ENCODE peak calls at places on chromosomes 16 and 17, in four cellular contexts. One of them, this sample, is unnamed.

GRCh38 chr16:70512456-70512855 is 10.9 kb downstream of the COG4 start:
- DNase-seq in GM23248: peak; percentile 78
- DNase-seq in mesendoderm: no peak
- DNase-seq in PC-9: no peak
- DNase-seq in this sample: no peak

GRCh38 chr16:71626018-71626857 is at the start of gene MARVELD3:
- DNase-seq in GM23248: peak; percentile 14
- DNase-seq in mesendoderm: peak; percentile 80
- DNase-seq in PC-9: peak; percentile 77
- DNase-seq in this sample: no peak

GRCh38 chr16:2239231-2239675 is 3.0 kb downstream of the DNASE1L2 start:
- DNase-seq in GM23248: peak; percentile 32
- DNase-seq in mesendoderm: no peak
- DNase-seq in PC-9: no peak
- DNase-seq in this sample: no peak

GRCh38 chr16:11624645-11625607 is 38.2 kb upstream of the LITAF start:
- DNase-seq in GM23248: peak; percentile 58
- DNase-seq in mesendoderm: no peak
- DNase-seq in PC-9: no peak
- DNase-seq in this sample: no peak

GRCh38 chr16:50585331-50585776 is 37.2 kb downstream of the NKD1 start:
- DNase-seq in GM23248: peak; percentile 15
- DNase-seq in mesendoderm: no peak
- DNase-seq in PC-9: no peak
- DNase-seq in this sample: no peak

GRCh38 chr16:11495066-11495407 is 91.7 kb downstream of the LITAF start:
- DNase-seq in GM23248: no peak
- DNase-seq in mesendoderm: no peak
- DNase-seq in PC-9: no peak
- DNase-seq in this sample: no peak

GRCh38 chr17:42989726-42990652 is 8.2 kb upstream of the RPL27 start:
- DNase-seq in GM23248: peak; percentile 86
- DNase-seq in mesendoderm: no peak
- DNase-seq in PC-9: peak; percentile 87
- DNase-seq in this sample: no peak

GRCh38 chr16:71526111-71526998 is at the start of gene CHST4:
- DNase-seq in GM23248: peak; percentile 77
- DNase-seq in mesendoderm: peak; percentile 99
- DNase-seq in PC-9: peak; percentile 94
- DNase-seq in this sample: peak; percentile 62

GRCh38 chr17:80123791-80124190 is 22.4 kb downstream of the GAA start:
- DNase-seq in GM23248: peak; percentile 64
- DNase-seq in mesendoderm: peak; percentile 35
- DNase-seq in PC-9: no peak
- DNase-seq in this sample: no peak

GRCh38 chr17:37813753-37814152 is 68.9 kb upstream of the HNF1B start:
- DNase-seq in GM23248: peak; percentile 56
- DNase-seq in mesendoderm: peak; percentile 77
- DNase-seq in PC-9: no peak
- DNase-seq in this sample: no peak

GRCh38 chr16:29760567-29761279 is 14.9 kb upstream of the C16orf54 start:
- DNase-seq in GM23248: no peak
- DNase-seq in mesendoderm: no peak
- DNase-seq in PC-9: no peak
- DNase-seq in this sample: no peak

GRCh38 chr17:56026894-56027293 is 126.4 kb upstream of the ANKFN1 start:
- DNase-seq in GM23248: no peak
- DNase-seq in mesendoderm: no peak
- DNase-seq in PC-9: no peak
- DNase-seq in this sample: no peak

GRCh38 chr17:49341356-49341755 is 20.7 kb downstream of the ZNF652 start:
- DNase-seq in GM23248: no peak
- DNase-seq in mesendoderm: no peak
- DNase-seq in PC-9: no peak
- DNase-seq in this sample: no peak

GRCh38 chr17:77959926-77960521 is 1.5 kb downstream of the TNRC6C start:
- DNase-seq in GM23248: no peak
- DNase-seq in mesendoderm: peak; percentile 51
- DNase-seq in PC-9: no peak
- DNase-seq in this sample: no peak

GRCh38 chr16:3612510-3613466 is 1.4 kb upstream of the SLX4 start:
- DNase-seq in GM23248: peak; percentile 26
- DNase-seq in mesendoderm: no peak
- DNase-seq in PC-9: no peak
- DNase-seq in this sample: peak; percentile 82

GRCh38 chr16:25501530-25502255 is 190.1 kb upstream of the HS3ST4 start:
- DNase-seq in GM23248: no peak
- DNase-seq in mesendoderm: peak; percentile 19
- DNase-seq in PC-9: no peak
- DNase-seq in this sample: peak; percentile 43

GRCh38 chr17:40793800-40794199 is 6.0 kb downstream of the KRT28 start:
- DNase-seq in GM23248: no peak
- DNase-seq in mesendoderm: no peak
- DNase-seq in PC-9: no peak
- DNase-seq in this sample: no peak

GRCh38 chr17:69883139-69883538 is 191.9 kb upstream of the KCNJ16 start:
- DNase-seq in GM23248: no peak
- DNase-seq in mesendoderm: no peak
- DNase-seq in PC-9: no peak
- DNase-seq in this sample: no peak

GRCh38 chr17:9124554-9124935 is 103.2 kb downstream of the NTN1 start:
- DNase-seq in GM23248: no peak
- DNase-seq in mesendoderm: no peak
- DNase-seq in PC-9: no peak
- DNase-seq in this sample: no peak

GRCh38 chr16:87956169-87956770 is 5.0 kb downstream of the BANP start:
- DNase-seq in GM23248: peak; percentile 54
- DNase-seq in mesendoderm: peak; percentile 16
- DNase-seq in PC-9: peak; percentile 32
- DNase-seq in this sample: no peak

GRCh38 chr17:27403480-27404005 is 52.7 kb upstream of the KSR1 start:
- DNase-seq in GM23248: no peak
- DNase-seq in mesendoderm: no peak
- DNase-seq in PC-9: no peak
- DNase-seq in this sample: no peak

GRCh38 chr17:44097110-44097810 is 26.2 kb downstream of the HDAC5 start:
- DNase-seq in GM23248: peak; percentile 81
- DNase-seq in mesendoderm: no peak
- DNase-seq in PC-9: peak; percentile 65
- DNase-seq in this sample: no peak

GRCh38 chr16:57069635-57070350 is 22.6 kb upstream of the CPNE2 start:
- DNase-seq in GM23248: no peak
- DNase-seq in mesendoderm: no peak
- DNase-seq in PC-9: no peak
- DNase-seq in this sample: no peak

GRCh38 chr17:38898812-38899348 is 26.5 kb upstream of the LASP1NB start:
- DNase-seq in GM23248: no peak
- DNase-seq in mesendoderm: no peak
- DNase-seq in PC-9: no peak
- DNase-seq in this sample: no peak

GRCh38 chr17:8964801-8965393 is 610 bp downstream of the PIK3R5 start:
- DNase-seq in GM23248: no peak
- DNase-seq in mesendoderm: no peak
- DNase-seq in PC-9: no peak
- DNase-seq in this sample: no peak

GRCh38 chr16:82658796-82659195 is 32.0 kb downstream of the CDH13 start:
- DNase-seq in GM23248: no peak
- DNase-seq in mesendoderm: no peak
- DNase-seq in PC-9: no peak
- DNase-seq in this sample: no peak

GRCh38 chr16:85722066-85722465 is 28.8 kb downstream of the C16orf74 start:
- DNase-seq in GM23248: no peak
- DNase-seq in mesendoderm: no peak
- DNase-seq in PC-9: peak; percentile 49
- DNase-seq in this sample: no peak

GRCh38 chr16:8565498-8565897 is 24.8 kb downstream of the TMEM114 start:
- DNase-seq in GM23248: no peak
- DNase-seq in mesendoderm: peak; percentile 69
- DNase-seq in PC-9: no peak
- DNase-seq in this sample: peak; percentile 45

GRCh38 chr17:21160401-21160800 is 33.6 kb downstream of the DHRS7B start:
- DNase-seq in GM23248: peak; percentile 60
- DNase-seq in mesendoderm: no peak
- DNase-seq in PC-9: no peak
- DNase-seq in this sample: no peak

GRCh38 chr16:88975511-88976061 is 1.4 kb downstream of the CBFA2T3 start:
- DNase-seq in GM23248: peak; percentile 18
- DNase-seq in mesendoderm: no peak
- DNase-seq in PC-9: no peak
- DNase-seq in this sample: no peak

GRCh38 chr16:64121473-64121872 is 1000.4 kb downstream of the CDH11 start:
- DNase-seq in GM23248: peak; percentile 68
- DNase-seq in mesendoderm: no peak
- DNase-seq in PC-9: no peak
- DNase-seq in this sample: no peak

GRCh38 chr17:48107137-48108055 is at the start of gene SNX11:
- DNase-seq in GM23248: peak; percentile 91
- DNase-seq in mesendoderm: peak; percentile 96
- DNase-seq in PC-9: peak; percentile 90
- DNase-seq in this sample: peak; percentile 94

GRCh38 chr16:83689385-83689831 is 118.4 kb upstream of the HSBP1 start:
- DNase-seq in GM23248: peak; percentile 95
- DNase-seq in mesendoderm: peak; percentile 58
- DNase-seq in PC-9: peak; percentile 53
- DNase-seq in this sample: no peak

GRCh38 chr16:84732674-84733352 is 33.0 kb downstream of the USP10 start:
- DNase-seq in GM23248: no peak
- DNase-seq in mesendoderm: no peak
- DNase-seq in PC-9: no peak
- DNase-seq in this sample: no peak

GRCh38 chr17:55642741-55643140 is 79.9 kb downstream of the TMEM100 start:
- DNase-seq in GM23248: no peak
- DNase-seq in mesendoderm: peak; percentile 52
- DNase-seq in PC-9: no peak
- DNase-seq in this sample: no peak

GRCh38 chr16:28309811-28310311 is 17.5 kb downstream of the SBK1 start:
- DNase-seq in GM23248: no peak
- DNase-seq in mesendoderm: no peak
- DNase-seq in PC-9: no peak
- DNase-seq in this sample: no peak

GRCh38 chr16:49928176-49928892 is 72.4 kb upstream of the ZNF423 start:
- DNase-seq in GM23248: no peak
- DNase-seq in mesendoderm: no peak
- DNase-seq in PC-9: no peak
- DNase-seq in this sample: no peak

GRCh38 chr17:51078009-51078592 is 42.6 kb downstream of the SPAG9 start:
- DNase-seq in GM23248: no peak
- DNase-seq in mesendoderm: no peak
- DNase-seq in PC-9: no peak
- DNase-seq in this sample: no peak
- H3K79me2 ChIP-seq in GM23248: peaks cover 99% of the 10 kb centered on the region
- H3K79me2 ChIP-seq in mesendoderm: no peaks in the 10 kb centered on the region
- H3K79me2 ChIP-seq in PC-9: peaks cover 14% of the 10 kb centered on the region
- H3K79me2 ChIP-seq in this sample: peaks cover 68% of the 10 kb centered on the region

GRCh38 chr16:67198238-67198734 is 645 bp upstream of the ELMO3 start:
- DNase-seq in GM23248: peak; percentile 65
- DNase-seq in mesendoderm: peak; percentile 63
- DNase-seq in PC-9: peak; percentile 43
- DNase-seq in this sample: peak; percentile 82
- H3K4me2 ChIP-seq in GM23248: no peak overlapping the region
- H3K4me2 ChIP-seq in mesendoderm: no peak overlapping the region
- H3K4me2 ChIP-seq in PC-9: peak overlapping the region; percentile 95
- H3K4me2 ChIP-seq in this sample: no peak overlapping the region

GRCh38 chr16:14088155-14088753 is 17.1 kb downstream of the MRTFB start:
- DNase-seq in GM23248: peak; percentile 42
- DNase-seq in mesendoderm: no peak
- DNase-seq in PC-9: no peak
- DNase-seq in this sample: no peak
- H3K4me1 ChIP-seq in GM23248: peaks cover 11% of the 10 kb centered on the region
- H3K4me1 ChIP-seq in mesendoderm: peaks cover 2% of the 10 kb centered on the region
- H3K4me1 ChIP-seq in PC-9: peaks cover 34% of the 10 kb centered on the region
- H3K4me1 ChIP-seq in this sample: no peaks in the 10 kb centered on the region

GRCh38 chr16:17224859-17225258 is 245.9 kb downstream of the XYLT1 start:
- DNase-seq in GM23248: peak; percentile 78
- DNase-seq in mesendoderm: no peak
- DNase-seq in PC-9: no peak
- DNase-seq in this sample: peak; percentile 46
- H3K79me2 ChIP-seq in GM23248: peaks cover 77% of the 10 kb centered on the region
- H3K79me2 ChIP-seq in mesendoderm: no peaks in the 10 kb centered on the region
- H3K79me2 ChIP-seq in PC-9: no peaks in the 10 kb centered on the region
- H3K79me2 ChIP-seq in this sample: no peaks in the 10 kb centered on the region

GRCh38 chr17:60677308-60678117 is at the start of gene BCAS3:
- DNase-seq in GM23248: peak; percentile 100
- DNase-seq in mesendoderm: peak; percentile 100
- DNase-seq in PC-9: peak; percentile 99
- DNase-seq in this sample: peak; percentile 99
- H3K4me2 ChIP-seq in GM23248: peak within 1 kb of the TSS; percentile 94
- H3K4me2 ChIP-seq in mesendoderm: peak within 1 kb of the TSS; percentile 68
- H3K4me2 ChIP-seq in PC-9: peak within 1 kb of the TSS; percentile 83
- H3K4me2 ChIP-seq in this sample: peak within 1 kb of the TSS; percentile 73

GRCh38 chr17:75003957-75004355 is 8.5 kb upstream of the MRPL58 start:
- DNase-seq in GM23248: no peak
- DNase-seq in mesendoderm: no peak
- DNase-seq in PC-9: no peak
- DNase-seq in this sample: no peak
- H3K4me1 ChIP-seq in GM23248: no peaks in the 10 kb centered on the region
- H3K4me1 ChIP-seq in mesendoderm: no peaks in the 10 kb centered on the region
- H3K4me1 ChIP-seq in PC-9: peaks cover 4% of the 10 kb centered on the region
- H3K4me1 ChIP-seq in this sample: no peaks in the 10 kb centered on the region

GRCh38 chr17:64500923-64501765 is 4.3 kb upstream of the POLG2 start:
- DNase-seq in GM23248: peak; percentile 20
- DNase-seq in mesendoderm: no peak
- DNase-seq in PC-9: no peak
- DNase-seq in this sample: no peak
- H3K79me2 ChIP-seq in GM23248: peaks cover 83% of the 10 kb centered on the region
- H3K79me2 ChIP-seq in mesendoderm: peaks cover 54% of the 10 kb centered on the region
- H3K79me2 ChIP-seq in PC-9: peaks cover 72% of the 10 kb centered on the region
- H3K79me2 ChIP-seq in this sample: peaks cover 42% of the 10 kb centered on the region

GRCh38 chr16:86883583-86884188 is 305.3 kb downstream of the FOXL1 start:
- DNase-seq in GM23248: no peak
- DNase-seq in mesendoderm: peak; percentile 19
- DNase-seq in PC-9: no peak
- DNase-seq in this sample: no peak

GRCh38 chr16:86880316-86881117 is 302.2 kb downstream of the FOXL1 start:
- DNase-seq in GM23248: peak; percentile 42
- DNase-seq in mesendoderm: no peak
- DNase-seq in PC-9: no peak
- DNase-seq in this sample: no peak

GRCh38 chr16:86879268-86879667 is 300.9 kb downstream of the FOXL1 start:
- DNase-seq in GM23248: no peak
- DNase-seq in mesendoderm: no peak
- DNase-seq in PC-9: no peak
- DNase-seq in this sample: no peak

GRCh38 chr16:86882586-86883280 is 304.4 kb downstream of the FOXL1 start:
- DNase-seq in GM23248: peak; percentile 76
- DNase-seq in mesendoderm: no peak
- DNase-seq in PC-9: no peak
- DNase-seq in this sample: no peak

DNA sequence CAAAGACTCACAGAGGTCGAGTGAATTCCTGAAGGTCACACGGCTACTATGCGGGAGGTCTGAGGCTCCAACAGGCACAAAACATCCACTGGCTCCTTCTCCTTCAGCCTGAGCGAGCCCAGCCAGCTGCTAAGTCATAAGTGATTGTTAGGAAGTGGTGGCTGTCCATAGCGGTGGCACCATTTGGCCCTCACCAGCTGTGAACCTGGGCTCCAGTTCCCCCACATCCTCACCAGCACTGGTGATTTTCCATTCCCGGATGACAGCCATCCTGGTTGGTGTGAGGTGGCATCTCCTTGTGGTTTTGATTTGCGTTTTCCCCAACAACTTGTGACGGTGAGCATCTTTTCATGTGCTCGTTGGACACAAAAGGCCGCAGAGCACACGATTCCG is 302.8 kb downstream of the FOXL1 start:
- DNase-seq in GM23248: no peak
- DNase-seq in mesendoderm: no peak
- DNase-seq in PC-9: no peak
- DNase-seq in this sample: no peak
- H3K4me2 ChIP-seq in GM23248: no peak overlapping the region
- H3K4me2 ChIP-seq in mesendoderm: no peak overlapping the region
- H3K4me2 ChIP-seq in PC-9: no peak overlapping the region
- H3K4me2 ChIP-seq in this sample: no peak overlapping the region

This sample was measured in Karpas-422.